ENCODE peak calls at places on chromosomes 1 and 21, in eight cellular contexts. M is heart right ventricle, S is A549, Y is PC-3, E is esophagus squamous epithelium, R is cardiac muscle cell, V is GM23248, X is astrocyte. Q is an unnamed sample.

GRCh38 chr1:24385160-24385939 is 28.2 kb downstream of the STPG1 start:
- DNase-seq in R (peak; percentile 58), S (no peak), X (peak; percentile 68), V (peak; percentile 81), M (no peak), Y (peak; percentile 45), E (no peak), Q (peak; percentile 67)

GRCh38 chr1:181538836-181539235 is 55.5 kb downstream of the CACNA1E start:
- DNase-seq in R (no peak), X (no peak), S (no peak), M (no peak), V (no peak), Y (no peak), E (no peak), Q (peak; percentile 66)

GRCh38 chr1:208179850-208180416 is 64.3 kb downstream of the PLXNA2 start:
- DNase-seq in X (no peak), E (no peak), M (no peak), R (no peak), V (no peak), Y (no peak), S (no peak), Q (no peak)

GRCh38 chr1:37239225-37239740 is 205.0 kb upstream of the GRIK3 start:
- DNase-seq in R (no peak), X (no peak), V (no peak), M (no peak), Y (no peak), S (no peak), E (no peak), Q (no peak)

GRCh38 chr21:31720739-31721138 is 11.2 kb downstream of the SCAF4 start:
- DNase-seq in V (no peak), M (no peak), Y (no peak), S (no peak), E (no peak), X (no peak), R (no peak), Q (no peak)

GRCh38 chr1:85283475-85284199 is 7.2 kb upstream of the BCL10 start:
- DNase-seq in R (no peak), S (no peak), V (no peak), Y (no peak), E (no peak), M (no peak), X (no peak), Q (no peak)

GRCh38 chr21:36696390-36696639 is 2.6 kb upstream of the SIM2 start:
- DNase-seq in V (no peak), Y (no peak), E (no peak), S (no peak), X (no peak), R (no peak), M (no peak), Q (no peak)

GRCh38 chr1:4655674-4656532 is 1.5 kb downstream of the AJAP1 start:
- DNase-seq in Y (peak; percentile 27), R (peak; percentile 35), E (no peak), X (peak; percentile 38), V (peak; percentile 56), M (peak; percentile 39), S (peak; percentile 76), Q (peak; percentile 30)

GRCh38 chr1:38088366-38088765 is 41.8 kb upstream of the POU3F1 start:
- DNase-seq in E (no peak), S (no peak), V (no peak), X (no peak), R (no peak), Y (no peak), M (no peak), Q (no peak)

GRCh38 chr1:101044749-101045148 is 19.2 kb upstream of the DPH5 start:
- DNase-seq in Y (no peak), S (no peak), M (no peak), E (no peak), X (no peak), V (no peak), R (no peak), Q (no peak)

GRCh38 chr1:73092383-73092782 is 810.0 kb upstream of the NEGR1 start:
- DNase-seq in V (no peak), S (no peak), X (no peak), R (no peak), E (no peak), M (no peak), Y (no peak), Q (no peak)

GRCh38 chr1:30321996-30322858 is 401.2 kb downstream of the MATN1 start:
- DNase-seq in E (no peak), V (no peak), R (no peak), M (no peak), Y (no peak), X (no peak), S (no peak), Q (no peak)

GRCh38 chr1:40363721-40364120 is 9.8 kb upstream of the SMAP2 start:
- DNase-seq in R (no peak), E (no peak), M (no peak), X (no peak), V (peak; percentile 14), Y (no peak), S (no peak), Q (peak; percentile 68)

GRCh38 chr1:231844986-231845502 is 218.5 kb downstream of the DISC1 start:
- DNase-seq in M (no peak), R (no peak), X (peak; percentile 60), E (no peak), S (no peak), V (no peak), Y (peak; percentile 80), Q (peak; percentile 17)

GRCh38 chr21:45244799-45245340 is 42.8 kb downstream of the POFUT2 start:
- DNase-seq in R (no peak), E (no peak), V (no peak), X (no peak), Y (no peak), S (no peak), M (no peak), Q (no peak)

GRCh38 chr1:206952182-206952581 is 5.9 kb upstream of the PIGR start:
- DNase-seq in R (no peak), X (peak; percentile 18), E (no peak), M (no peak), V (no peak), S (peak; percentile 33), Y (no peak), Q (peak; percentile 82)
- H3K4me3 ChIP-seq in R (no peak overlapping the region), X (no peak overlapping the region), E (no peak overlapping the region), M (no peak overlapping the region), V (no peak overlapping the region), S (peak overlapping the region; percentile 8), Y (no peak overlapping the region), Q (no peak overlapping the region)

GRCh38 chr1:206958154-206958553 is 11.9 kb upstream of the PIGR start:
- DNase-seq in E (no peak), V (no peak), X (no peak), S (no peak), R (no peak), M (no peak), Y (no peak), Q (no peak)
- H3K4me3 ChIP-seq in E (no peak overlapping the region), V (no peak overlapping the region), X (no peak overlapping the region), S (no peak overlapping the region), R (no peak overlapping the region), M (no peak overlapping the region), Y (no peak overlapping the region), Q (no peak overlapping the region)

GRCh38 chr1:169921080-169921479 is 27.4 kb upstream of the SCYL3 start:
- DNase-seq in M (no peak), E (no peak), Y (no peak), V (no peak), R (no peak), X (no peak), S (no peak), Q (no peak)
- H3K4me3 ChIP-seq in M (no peak overlapping the region), E (no peak overlapping the region), Y (no peak overlapping the region), V (no peak overlapping the region), R (no peak overlapping the region), X (no peak overlapping the region), S (no peak overlapping the region), Q (no peak overlapping the region)

GRCh38 chr1:228105269-228105995 is 2.3 kb upstream of the C1orf35 start:
- DNase-seq in M (peak; percentile 13), Y (no peak), X (no peak), E (no peak), V (no peak), S (no peak), R (no peak), Q (no peak)

GRCh38 chr1:228106800-228107054 is 2.4 kb downstream of the MRPL55 start:
- DNase-seq in V (no peak), E (no peak), S (no peak), Y (no peak), R (no peak), M (peak; percentile 10), X (no peak), Q (no peak)

GRCh38 chr1:228102791-228103620 is at the start of gene C1orf35:
- DNase-seq in R (peak; percentile 93), S (peak; percentile 97), E (peak; percentile 57), V (peak; percentile 99), M (peak; percentile 95), Y (peak; percentile 100), X (peak; percentile 75), Q (peak; percentile 80)

GRCh38 chr1:228105996-228106799 is 2.9 kb downstream of the MRPL55 start:
- DNase-seq in M (peak; percentile 10), E (no peak), X (no peak), R (no peak), Y (no peak), S (no peak), V (no peak), Q (no peak)

GRCh38 chr1:228104526-228105251 is 1.6 kb upstream of the C1orf35 start:
- DNase-seq in Y (peak; percentile 37), E (no peak), S (no peak), R (no peak), V (peak; percentile 51), M (peak; percentile 18), X (no peak), Q (no peak)
- H3K4me3 ChIP-seq in Y (no peak overlapping the region), E (no peak overlapping the region), S (no peak overlapping the region), R (no peak overlapping the region), V (no peak overlapping the region), M (no peak overlapping the region), X (no peak overlapping the region), Q (no peak overlapping the region)

GRCh38 chr1:212450331-212450881 is 17.7 kb downstream of the NENF start:
- DNase-seq in X (no peak), Y (no peak), M (peak; percentile 33), R (no peak), V (no peak), S (no peak), E (no peak), Q (no peak)

GRCh38 chr1:212453156-212453857 is 20.6 kb downstream of the NENF start:
- DNase-seq in X (no peak), Y (no peak), R (no peak), V (no peak), E (no peak), S (no peak), M (no peak), Q (no peak)

GRCh38 chr1:212451416-212452322 is 18.9 kb downstream of the NENF start:
- DNase-seq in X (no peak), Y (no peak), M (no peak), E (no peak), R (no peak), S (no peak), V (no peak), Q (no peak)

GRCh38 chr1:212454741-212455140 is 22.0 kb downstream of the NENF start:
- DNase-seq in S (no peak), V (no peak), R (no peak), M (no peak), E (no peak), Y (no peak), X (no peak), Q (no peak)

GRCh38 chr1:212452323-212453155 is 19.8 kb downstream of the NENF start:
- DNase-seq in X (peak; percentile 81), R (peak; percentile 82), V (peak; percentile 94), Y (no peak), E (no peak), M (peak; percentile 58), S (no peak), Q (no peak)
- H3K4me3 ChIP-seq in X (no peak overlapping the region), R (no peak overlapping the region), V (no peak overlapping the region), Y (no peak overlapping the region), E (no peak overlapping the region), M (no peak overlapping the region), S (no peak overlapping the region), Q (no peak overlapping the region)